ENCODE peak calls at places on chromosome 5, in six cellular contexts. Y, S, J, K, V and G are unnamed samples. For H3K9me3, the result is how much of the 10 kb centered on the place peaks cover.

GRCh38 chr5:77563475-77563874 is 71.4 kb upstream of the WDR41 start:
- DNase-seq in S (no peak), V (no peak), J (no peak), K (peak), Y (no peak), G (no peak)

GRCh38 chr5:135033026-135033861 is 784 bp downstream of the PITX1 start:
- DNase-seq in Y (peak), S (no peak), K (peak), J (peak), V (peak), G (no peak)

GRCh38 chr5:118611332-118611945 is 376.9 kb downstream of the DTWD2 start:
- DNase-seq in S (no peak), Y (no peak), J (peak), K (no peak), V (no peak), G (no peak)

GRCh38 chr5:135051872-135052271 is 17.8 kb upstream of the PITX1 start:
- DNase-seq in Y (peak), V (no peak), S (no peak), J (no peak), K (no peak), G (no peak)

GRCh38 chr5:45264447-45264846 is 431.7 kb downstream of the HCN1 start:
- DNase-seq in Y (no peak), K (no peak), J (no peak), S (no peak), V (no peak), G (no peak)

GRCh38 chr5:168833936-168834335 is 254.8 kb upstream of the PANK3 start:
- DNase-seq in S (no peak), Y (no peak), V (no peak), J (no peak), K (no peak), G (no peak)

GRCh38 chr5:176425138-176425537 is 8.8 kb upstream of the CLTB start:
- DNase-seq in J (no peak), V (peak), Y (no peak), K (no peak), S (no peak), G (no peak)

GRCh38 chr5:106258591-106259125 is 1412.1 kb downstream of the EFNA5 start:
- DNase-seq in J (peak), S (no peak), K (no peak), V (peak), Y (no peak), G (no peak)

GRCh38 chr5:176187276-176188062 is 50.8 kb upstream of the SIMC1 start:
- DNase-seq in S (no peak), K (no peak), J (no peak), V (no peak), Y (no peak), G (no peak)

GRCh38 chr5:8949908-8950307 is 596.0 kb downstream of the SEMA5A start:
- DNase-seq in V (no peak), S (no peak), K (no peak), J (no peak), Y (no peak), G (no peak)

GRCh38 chr5:23269981-23270380 is 237.4 kb upstream of the PRDM9 start:
- DNase-seq in J (peak), S (no peak), Y (no peak), K (no peak), V (no peak), G (no peak)

GRCh38 chr5:178940569-178941360 is at the start of gene ZNF454:
- DNase-seq in S (no peak), J (no peak), Y (peak), V (peak), K (peak), G (no peak)
- H3K9me3 ChIP-seq in S (under half), J (under half), Y (under half), V (under half), K (under half), G (under half)

GRCh38 chr5:2863133-2863532 is 111.7 kb upstream of the IRX2 start:
- DNase-seq in S (peak), Y (no peak), V (no peak), J (no peak), K (no peak), G (no peak)

GRCh38 chr5:2864515-2864914 is 113.0 kb upstream of the IRX2 start:
- DNase-seq in J (no peak), K (no peak), S (peak), Y (no peak), V (no peak), G (no peak)

GRCh38 chr5:2860101-2860500 is 108.6 kb upstream of the IRX2 start:
- DNase-seq in K (no peak), Y (no peak), J (no peak), S (no peak), V (no peak), G (no peak)

GRCh38 chr5:2863675-2864433 is 112.4 kb upstream of the IRX2 start:
- DNase-seq in V (no peak), J (no peak), S (peak), Y (no peak), K (no peak), G (no peak)

GRCh38 chr5:2861605-2862004 is 110.1 kb upstream of the IRX2 start:
- DNase-seq in J (no peak), S (peak), K (no peak), Y (no peak), V (no peak), G (no peak)
- H3K9me3 ChIP-seq in J (under half), S (under half), K (under half), Y (under half), V (under half), G (under half)

GRCh38 chr5:143265995-143266394 is 137.5 kb downstream of the NR3C1 start:
- DNase-seq in V (no peak), Y (no peak), S (no peak), K (no peak), J (no peak), G (no peak)
- H3K9me3 ChIP-seq in V (under half), Y (under half), S (under half), K (under half), J (under half), G (under half)

GRCh38 chr5:68230285-68230684 is 14.7 kb downstream of the PIK3R1 start:
- DNase-seq in S (no peak), V (no peak), K (no peak), J (no peak), Y (no peak), G (no peak)
- H3K9me3 ChIP-seq in S (under half), V (under half), K (under half), J (under half), Y (under half), G (under half)